ENCODE peak calls at places on chromosomes 12 and 14, in five cellular contexts. B, C, K, Q and M are unnamed samples.

GRCh38 chr14:76514599-76514998 is 138.7 kb downstream of the ESRRB start:
- DNase-seq in B (no peak), C (peak), K (peak), Q (no peak), M (peak)

GRCh38 chr12:62006076-62006732 is 254.0 kb upstream of the USP15 start:
- DNase-seq in B (no peak), C (peak), K (peak), Q (no peak), M (no peak)

GRCh38 chr14:24216345-24216699 is 456 bp upstream of the MDP1 start:
- DNase-seq in B (no peak), C (no peak), K (no peak), Q (no peak), M (no peak)

GRCh38 chr14:76647699-76648298 is 113.5 kb upstream of the VASH1 start:
- DNase-seq in B (no peak), C (peak), K (peak), Q (peak), M (no peak)

GRCh38 chr14:51807355-51807754 is 53.1 kb upstream of the GNG2 start:
- DNase-seq in B (peak), C (no peak), K (no peak), Q (no peak), M (no peak)

GRCh38 chr14:92997343-92998061 is 74.6 kb downstream of the CHGA start:
- DNase-seq in B (no peak), C (no peak), K (no peak), Q (no peak), M (no peak)

GRCh38 chr14:79395061-79395460 is 816.2 kb downstream of the DIO2 start:
- DNase-seq in B (no peak), C (no peak), K (no peak), Q (no peak), M (no peak)

GRCh38 chr12:130014485-130014807 is 110.6 kb upstream of the TMEM132D start:
- DNase-seq in B (no peak), C (no peak), K (no peak), Q (no peak), M (no peak)

GRCh38 chr12:94585624-94586023 is 64.7 kb downstream of the TMCC3 start:
- DNase-seq in B (no peak), C (no peak), K (no peak), Q (peak), M (no peak)

GRCh38 chr12:107504503-107504885 is 181.1 kb upstream of the PWP1 start:
- DNase-seq in B (no peak), C (no peak), K (no peak), Q (no peak), M (no peak)

GRCh38 chr14:52103416-52103815 is 34.6 kb upstream of the NID2 start:
- DNase-seq in B (no peak), C (no peak), K (no peak), Q (no peak), M (no peak)

GRCh38 chr14:105408592-105408991 is 10.3 kb downstream of the TEX22 start:
- DNase-seq in B (no peak), C (no peak), K (no peak), Q (no peak), M (no peak)

GRCh38 chr14:76761198-76761848 is at the start of gene VASH1:
- DNase-seq in B (peak), C (peak), K (peak), Q (peak), M (peak)

GRCh38 chr12:716506-716905 is 35.9 kb upstream of the WNK1 start:
- DNase-seq in B (no peak), C (peak), K (no peak), Q (no peak), M (no peak)

GRCh38 chr12:5094986-5095385 is 51.3 kb downstream of the KCNA5 start:
- DNase-seq in B (no peak), C (no peak), K (no peak), Q (no peak), M (no peak)

GRCh38 chr12:106044773-106045172 is 94.0 kb downstream of the NUAK1 start:
- DNase-seq in B (no peak), C (no peak), K (no peak), Q (no peak), M (no peak)

GRCh38 chr12:59077153-59077930 is 157.0 kb upstream of the LRIG3 start:
- DNase-seq in B (no peak), C (peak), K (no peak), Q (peak), M (no peak)

GRCh38 chr14:71555654-71556559 is 376.3 kb upstream of the RGS6 start:
- DNase-seq in B (no peak), C (peak), K (no peak), Q (peak), M (no peak)

GRCh38 chr14:56119221-56119967 is 1.2 kb downstream of the PELI2 start:
- DNase-seq in B (peak), C (peak), K (no peak), Q (peak), M (peak)

GRCh38 chr14:69171569-69171968 is 18.6 kb upstream of the DCAF5 start:
- DNase-seq in B (no peak), C (no peak), K (no peak), Q (no peak), M (no peak)

GRCh38 chr14:69175130-69175529 is 16.2 kb upstream of the EXD2 start:
- DNase-seq in B (no peak), C (no peak), K (no peak), Q (no peak), M (no peak)

GRCh38 chr14:69170848-69171247 is 17.9 kb upstream of the DCAF5 start:
- DNase-seq in B (no peak), C (no peak), K (no peak), Q (no peak), M (no peak)
- H3K27ac ChIP-seq in B (no peak), C (no peak), K (no peak), Q (no peak), M (no peak)

DNA sequence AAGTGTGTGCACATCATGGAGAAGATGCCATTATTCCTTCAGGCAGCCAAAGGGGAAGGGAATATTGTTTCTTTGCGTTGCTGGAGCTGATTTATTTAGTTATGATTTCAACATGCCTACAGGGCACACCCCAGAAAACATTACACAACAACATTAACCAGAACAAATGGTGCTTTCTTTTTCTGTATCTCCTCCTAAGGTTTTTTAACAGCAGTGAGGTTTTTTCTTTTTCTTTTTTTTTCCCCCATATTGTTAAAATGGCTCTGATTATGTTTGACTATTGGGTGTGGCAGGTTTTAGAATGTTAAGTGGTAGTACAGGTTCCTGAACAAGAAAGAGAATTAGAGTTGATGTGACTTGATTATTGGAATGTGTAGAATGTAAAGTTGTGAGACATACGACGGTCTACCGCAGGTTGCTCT is 144.8 kb downstream of the RAD51B start:
- DNase-seq in B (no peak), C (no peak), K (no peak), Q (no peak), M (no peak)
- TF ChIP-seq POLR2AphosphoS5 in B (no peak), C (no peak), K (no peak), Q (no peak), M (no peak)

DNA sequence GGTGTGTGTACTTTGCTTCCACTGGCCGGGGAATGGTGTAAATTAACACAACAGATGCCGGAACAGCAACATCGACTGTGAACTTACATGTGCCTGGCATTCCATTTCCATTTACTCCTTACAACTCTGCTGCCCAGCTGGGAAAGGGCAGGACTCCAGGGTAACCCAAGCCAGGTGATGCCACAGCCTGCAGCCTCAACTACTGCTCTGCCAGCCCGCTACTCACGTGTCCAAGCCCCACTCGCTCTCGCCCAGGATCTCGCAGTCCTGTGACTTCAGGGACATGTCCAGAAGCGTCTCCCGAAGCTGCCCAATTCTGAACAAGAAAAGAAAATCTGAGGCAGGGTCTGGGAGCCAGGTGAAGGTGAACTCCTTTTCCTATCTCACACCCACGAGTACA is 10.7 kb downstream of the ABCD4 start:
- DNase-seq in B (no peak), C (no peak), K (no peak), Q (no peak), M (no peak)
- TF ChIP-seq POLR2A in B (no peak), C (no peak), K (no peak), Q (no peak), M (no peak)

GRCh38 chr14:91884664-91885063 is 17.3 kb upstream of the TC2N start:
- DNase-seq in B (peak), C (no peak), K (no peak), Q (no peak), M (no peak)
- H3K27ac ChIP-seq in B (peak), C (no peak), K (no peak), Q (peak), M (peak)

GRCh38 chr14:83294941-83295340 is 1761.3 kb upstream of the SEL1L start:
- DNase-seq in B (no peak), C (no peak), K (no peak), Q (no peak), M (no peak)

GRCh38 chr14:83300454-83301064 is 1766.9 kb upstream of the SEL1L start:
- DNase-seq in B (no peak), C (peak), K (no peak), Q (no peak), M (no peak)

GRCh38 chr14:83291716-83292115 is 1758.1 kb upstream of the SEL1L start:
- DNase-seq in B (no peak), C (no peak), K (no peak), Q (no peak), M (no peak)

DNA sequence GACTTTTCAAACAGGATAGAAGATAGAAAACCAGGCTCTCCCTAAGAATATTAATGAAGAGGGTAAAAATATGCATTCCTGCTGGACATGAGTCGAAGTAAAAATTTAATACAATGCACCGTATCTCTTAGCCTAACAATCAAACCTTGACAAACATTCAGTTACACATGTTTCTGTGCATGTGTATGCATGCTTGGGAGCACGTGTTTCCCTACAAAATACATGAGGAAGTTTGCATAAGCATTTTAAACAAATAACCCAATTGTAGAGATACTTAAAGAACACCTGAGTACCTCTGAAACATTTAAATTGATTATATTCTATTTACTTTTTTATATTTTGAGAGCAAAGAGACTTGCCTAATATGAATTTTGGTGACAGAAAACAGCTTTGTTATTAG is 1763.7 kb upstream of the SEL1L start:
- DNase-seq in B (no peak), C (no peak), K (no peak), Q (no peak), M (no peak)
- TF ChIP-seq POLR2AphosphoS5 in B (no peak), C (no peak), K (no peak), Q (no peak), M (no peak)

GRCh38 chr12:111454311-111454710 is 48.6 kb downstream of the SH2B3 start:
- DNase-seq in B (peak), C (no peak), K (no peak), Q (no peak), M (no peak)

GRCh38 chr12:111454716-111455447 is 49.2 kb downstream of the SH2B3 start:
- DNase-seq in B (peak), C (no peak), K (no peak), Q (no peak), M (no peak)

GRCh38 chr12:111451232-111451631 is 45.5 kb downstream of the SH2B3 start:
- DNase-seq in B (no peak), C (no peak), K (no peak), Q (no peak), M (no peak)

GRCh38 chr12:111451649-111452129 is 46.0 kb downstream of the SH2B3 start:
- DNase-seq in B (peak), C (peak), K (peak), Q (no peak), M (no peak)

DNA sequence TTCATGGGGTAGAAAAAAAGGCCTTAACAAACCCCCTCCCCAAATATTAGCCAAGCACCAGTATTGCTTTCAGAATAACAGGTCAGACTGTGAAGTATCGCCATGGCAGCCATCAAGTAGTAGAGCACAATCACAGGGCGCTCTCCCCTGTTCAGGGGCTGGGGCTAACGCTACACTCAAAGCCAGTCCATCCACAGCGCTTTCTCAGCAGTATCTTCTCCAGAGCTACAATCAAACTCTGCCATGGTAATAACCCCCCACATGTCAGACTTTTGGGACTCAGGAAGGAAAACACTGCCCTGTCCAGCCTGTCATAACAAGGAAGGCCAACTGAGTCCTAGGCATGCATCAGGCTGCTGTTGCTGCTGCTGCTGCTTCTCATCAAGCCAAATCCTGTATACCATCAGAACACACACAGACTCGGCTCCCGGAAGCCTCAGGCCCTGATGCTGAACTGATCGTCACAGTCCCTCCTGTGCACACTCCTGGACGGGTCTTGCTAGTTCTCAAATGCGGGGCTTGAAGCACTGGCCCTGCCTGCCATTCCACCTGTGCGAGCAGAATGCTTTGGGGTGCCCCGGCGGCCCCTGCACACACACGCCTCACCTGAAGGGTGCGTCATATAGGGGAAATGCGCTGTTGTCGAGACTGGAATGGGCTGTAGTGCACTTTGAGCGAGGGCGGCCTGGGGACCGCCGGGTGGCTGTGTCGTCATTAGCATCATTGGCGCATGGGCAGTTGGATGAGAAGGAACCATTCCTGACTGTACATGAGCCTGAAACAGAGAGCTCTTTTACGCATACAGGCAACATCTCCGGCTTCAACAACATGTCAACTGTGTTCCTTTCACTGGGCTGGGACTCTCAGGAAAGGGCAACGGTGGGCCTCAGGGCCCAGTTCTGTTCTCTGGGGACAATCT is 47.6 kb downstream of the SH2B3 start:
- DNase-seq in B (peak), C (no peak), K (no peak), Q (no peak), M (no peak)
- TF ChIP-seq POLR2A in B (no peak), C (peak), K (no peak), Q (no peak), M (no peak)

GRCh38 chr14:68892961-68893360 is 86.1 kb downstream of the ACTN1 start:
- DNase-seq in B (peak), C (no peak), K (no peak), Q (no peak), M (no peak)

GRCh38 chr14:68894123-68894522 is 85.0 kb downstream of the ACTN1 start:
- DNase-seq in B (peak), C (peak), K (no peak), Q (peak), M (no peak)

GRCh38 chr14:68890173-68890931 is 88.8 kb downstream of the ACTN1 start:
- DNase-seq in B (peak), C (no peak), K (no peak), Q (no peak), M (no peak)

GRCh38 chr14:68893566-68893965 is 85.5 kb downstream of the ACTN1 start:
- DNase-seq in B (peak), C (no peak), K (no peak), Q (no peak), M (no peak)

DNA sequence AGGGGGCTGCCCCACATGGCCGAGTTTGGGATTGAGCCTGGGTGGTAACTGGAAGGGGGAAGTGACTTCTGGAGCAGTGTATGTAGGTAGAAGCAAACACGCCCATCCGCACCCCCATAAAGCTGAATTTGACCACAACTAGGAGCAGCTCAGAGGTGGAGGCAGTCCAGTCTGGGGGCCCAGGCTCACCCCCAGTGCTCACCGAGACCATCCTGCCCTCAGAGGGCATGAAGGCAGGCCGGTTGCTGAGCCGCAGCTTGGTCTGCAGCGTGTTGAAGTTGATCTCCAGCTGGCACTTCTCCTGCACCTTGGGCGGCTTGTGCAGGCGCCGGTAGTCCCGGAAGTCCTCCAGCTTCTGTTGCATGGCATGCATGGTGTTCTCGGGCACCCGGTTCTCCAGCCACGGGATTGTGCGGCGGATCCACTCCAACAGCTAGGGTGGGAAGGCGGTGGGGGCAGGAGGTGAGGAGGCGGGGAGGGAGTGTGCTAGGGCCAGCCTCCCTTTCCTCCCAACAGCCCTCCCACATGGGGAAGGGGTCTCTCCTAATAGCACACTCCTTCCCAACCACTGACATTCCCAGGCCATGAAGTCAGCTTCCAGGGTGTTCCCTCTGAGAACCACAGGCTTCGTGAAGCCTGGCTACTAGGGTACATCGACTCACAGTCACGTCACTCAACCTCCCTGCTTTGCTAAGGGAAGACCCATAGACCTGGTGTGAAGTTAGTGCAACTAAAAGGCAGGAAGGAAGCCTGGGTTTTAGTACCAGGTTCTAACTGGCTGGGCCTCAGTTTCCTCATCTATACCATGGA is 87.0 kb downstream of the ACTN1 start:
- DNase-seq in B (peak), C (no peak), K (no peak), Q (no peak), M (peak)
- H3K27ac ChIP-seq in B (peak), C (no peak), K (no peak), Q (peak), M (no peak)